ENCODE peak calls at places on chromosomes 3 and 15, in nine cellular contexts. P is cardiac fibroblast, K is T-helper 2 cell, X is GM20000, I is M059J, W is fibroblast of gingiva, Z is NCI-H2171 treated with DMSO at 0.1 percent for 48 hours, N is GM12865, V is cardiac muscle cell. S is an unnamed sample.

GRCh38 chr15:25738171-25738792 is 124.8 kb downstream of the ATP10A start:
- DNase-seq in P (peak), K (no peak), X (no peak), I (no peak), W (peak), Z (no peak), N (no peak), V (peak), S (no peak)

GRCh38 chr3:71309886-71310285 is 273.6 kb downstream of the FOXP1 start:
- DNase-seq in P (peak), K (no peak), X (no peak), I (no peak), W (no peak), Z (no peak), N (no peak), V (no peak), S (no peak)

GRCh38 chr3:1082024-1082633 is 10.7 kb upstream of the CNTN6 start:
- DNase-seq in P (peak), K (no peak), X (peak), I (no peak), W (no peak), Z (no peak), N (peak), V (peak), S (no peak)

GRCh38 chr3:142270407-142270806 is 45.0 kb upstream of the GK5 start:
- DNase-seq in P (no peak), K (no peak), X (no peak), I (no peak), W (no peak), Z (no peak), N (peak), V (no peak), S (peak)

GRCh38 chr15:68641376-68641775 is 62.6 kb downstream of the CORO2B start:
- DNase-seq in P (no peak), K (no peak), X (no peak), I (no peak), W (no peak), Z (no peak), N (no peak), V (no peak), S (no peak)

GRCh38 chr3:29065211-29065785 is 215.6 kb upstream of the RBMS3 start:
- DNase-seq in P (peak), K (no peak), X (no peak), I (peak), W (peak), Z (peak), N (no peak), V (peak), S (no peak)

GRCh38 chr3:14788644-14789043 is 30.1 kb upstream of the FGD5 start:
- DNase-seq in P (no peak), K (no peak), X (no peak), I (peak), W (no peak), Z (no peak), N (peak), V (no peak), S (no peak)

GRCh38 chr3:195909645-195910498 is 1.5 kb upstream of the TNK2 start:
- DNase-seq in P (peak), K (peak), X (peak), I (peak), W (peak), Z (peak), N (peak), V (peak), S (peak)

GRCh38 chr3:48439820-48440589 is at the start of the genes CCDC51 and TMA7:
- DNase-seq in P (peak), K (peak), X (peak), I (peak), W (peak), Z (peak), N (peak), V (peak), S (peak)

GRCh38 chr3:89114841-89115223 is 7.4 kb downstream of the EPHA3 start:
- DNase-seq in P (no peak), K (no peak), X (no peak), I (no peak), W (peak), Z (no peak), N (no peak), V (no peak), S (no peak)

GRCh38 chr15:60301024-60301423 is 96.8 kb downstream of the ANXA2 start:
- DNase-seq in P (peak), K (no peak), X (no peak), I (peak), W (no peak), Z (peak), N (peak), V (no peak), S (no peak)

GRCh38 chr3:17901893-17902292 is 159.5 kb upstream of the TBC1D5 start:
- DNase-seq in P (no peak), K (no peak), X (peak), I (no peak), W (no peak), Z (no peak), N (peak), V (no peak), S (no peak)

GRCh38 chr15:67095834-67096366 is 30.5 kb downstream of the SMAD3 start:
- DNase-seq in P (no peak), K (no peak), X (no peak), I (no peak), W (no peak), Z (no peak), N (no peak), V (no peak), S (no peak)

GRCh38 chr3:146503459-146504202 is 34.3 kb upstream of the PLSCR2 start:
- DNase-seq in P (peak), K (no peak), X (peak), I (peak), W (peak), Z (no peak), N (peak), V (peak), S (no peak)

GRCh38 chr3:42742688-42743087 is 30.4 kb downstream of the CCDC13 start:
- DNase-seq in P (no peak), K (no peak), X (no peak), I (no peak), W (no peak), Z (no peak), N (no peak), V (no peak), S (no peak)

GRCh38 chr3:124266517-124266916 is 274.6 kb upstream of the ROPN1 start:
- DNase-seq in P (peak), K (no peak), X (no peak), I (peak), W (peak), Z (peak), N (no peak), V (peak), S (no peak)

GRCh38 chr15:51076898-51077564 is 17.7 kb downstream of the TNFAIP8L3 start:
- DNase-seq in P (no peak), K (no peak), X (peak), I (peak), W (peak), Z (no peak), N (peak), V (peak), S (peak)

S was measured in natural killer cell treated with Interleukin-12 subunit alpha and Interleukin-12 subunit beta and Interleukin-15 and Interleukin-18, amount 100 ng/mL, for 72 hours.